ENCODE peak calls at places on chromosomes 12 and 14, in eight cellular contexts. C is lower leg skin, N is kidney epithelial cell, M is Peyer's patch, Q is thoracic aorta, H is esophagus squamous epithelium, L is cardiac muscle cell, F is GM06990. V is an unnamed sample.

GRCh38 chr14:73461478-73462077 is 3.2 kb upstream of the NUMB start:
- DNase-seq in C (peak), N (no peak), M (no peak), Q (no peak), H (no peak), L (no peak), F (no peak), V (no peak)

GRCh38 chr14:74038015-74038859 is 19.1 kb downstream of the BBOF1 start:
- DNase-seq in C (no peak), N (no peak), M (no peak), Q (no peak), H (no peak), L (peak), F (peak), V (no peak)

GRCh38 chr12:58395470-58395869 is 454.1 kb downstream of the ATP23 start:
- DNase-seq in C (no peak), N (peak), M (no peak), Q (no peak), H (no peak), L (no peak), F (no peak), V (no peak)

GRCh38 chr12:67929373-67929772 is 59.9 kb upstream of the IFNG-AS1 start:
- DNase-seq in C (no peak), N (no peak), M (no peak), Q (no peak), H (no peak), L (no peak), F (no peak), V (no peak)

GRCh38 chr12:46442239-46442638 is 69.7 kb upstream of the SLC38A2 start:
- DNase-seq in C (no peak), N (peak), M (no peak), Q (no peak), H (no peak), L (no peak), F (no peak), V (no peak)

GRCh38 chr12:31369712-31370521 is 44.0 kb upstream of the SINHCAF start:
- DNase-seq in C (no peak), N (peak), M (peak), Q (no peak), H (no peak), L (peak), F (no peak), V (no peak)

GRCh38 chr12:25690996-25691864 is 138.1 kb upstream of the LMNTD1 start:
- DNase-seq in C (no peak), N (no peak), M (no peak), Q (no peak), H (no peak), L (no peak), F (no peak), V (no peak)

GRCh38 chr14:64465856-64466554 is 706 bp downstream of the AKAP5 start:
- DNase-seq in C (no peak), N (no peak), M (no peak), Q (no peak), H (no peak), L (peak), F (no peak), V (no peak)

GRCh38 chr12:121465921-121466799 is 66.2 kb downstream of the RNF34 start:
- DNase-seq in C (no peak), N (no peak), M (peak), Q (no peak), H (no peak), L (peak), F (peak), V (no peak)

GRCh38 chr14:91886961-91887360 is 19.6 kb upstream of the TC2N start:
- DNase-seq in C (no peak), N (no peak), M (no peak), Q (no peak), H (no peak), L (no peak), F (no peak), V (no peak)

GRCh38 chr12:114670257-114670955 is 13.6 kb downstream of the TBX3 start:
- DNase-seq in C (no peak), N (no peak), M (no peak), Q (no peak), H (no peak), L (no peak), F (no peak), V (no peak)

GRCh38 chr12:106113042-106113441 is 25.7 kb downstream of the NUAK1 start:
- DNase-seq in C (no peak), N (no peak), M (no peak), Q (no peak), H (no peak), L (no peak), F (no peak), V (no peak)

GRCh38 chr12:4664111-4664510 is 15.2 kb downstream of the NDUFA9 start:
- DNase-seq in C (no peak), N (peak), M (no peak), Q (no peak), H (no peak), L (no peak), F (no peak), V (no peak)

GRCh38 chr14:105761842-105762241 is 235.5 kb downstream of the TMEM121 start:
- DNase-seq in C (peak), N (no peak), M (no peak), Q (no peak), H (no peak), L (no peak), F (no peak), V (no peak)

GRCh38 chr14:74380172-74380571 is 31.9 kb downstream of the VRTN start:
- DNase-seq in C (no peak), N (no peak), M (no peak), Q (no peak), H (no peak), L (no peak), F (no peak), V (no peak)

GRCh38 chr14:33922125-33922524 is 28.7 kb downstream of the EGLN3 start:
- DNase-seq in C (no peak), N (no peak), M (no peak), Q (no peak), H (no peak), L (no peak), F (no peak), V (no peak)

GRCh38 chr12:62724947-62725447 is 210.0 kb downstream of the PPM1H start:
- DNase-seq in C (no peak), N (peak), M (peak), Q (peak), H (no peak), L (peak), F (no peak), V (peak)

GRCh38 chr12:26723379-26724308 is 109.3 kb downstream of the ITPR2 start:
- DNase-seq in C (no peak), N (peak), M (no peak), Q (no peak), H (no peak), L (no peak), F (no peak), V (no peak)

GRCh38 chr12:48890657-48891418 is 25.2 kb upstream of the RND1 start:
- DNase-seq in C (peak), N (no peak), M (peak), Q (peak), H (no peak), L (peak), F (peak), V (peak)

GRCh38 chr14:104157303-104157928 is 19.0 kb downstream of the KIF26A start:
- DNase-seq in C (no peak), N (no peak), M (no peak), Q (no peak), H (no peak), L (no peak), F (no peak), V (no peak)

GRCh38 chr14:96357216-96357615 is 5.9 kb downstream of the ATG2B start:
- DNase-seq in C (no peak), N (no peak), M (no peak), Q (no peak), H (no peak), L (no peak), F (no peak), V (no peak)
- TF ChIP-seq CTCF in C (no peak), N (no peak), M (no peak), Q (no peak), H (no peak), L (no peak), F (no peak), V (peak)

GRCh38 chr12:65941388-65941787 is 117.1 kb downstream of the HMGA2 start:
- DNase-seq in C (no peak), N (no peak), M (no peak), Q (no peak), H (no peak), L (no peak), F (no peak), V (no peak)
- TF ChIP-seq CTCF in C (no peak), N (no peak), M (no peak), Q (no peak), H (no peak), L (no peak), F (no peak), V (no peak)

GRCh38 chr14:21233457-21234076 is 35.7 kb downstream of the HNRNPC start:
- DNase-seq in C (no peak), N (no peak), M (no peak), Q (no peak), H (no peak), L (no peak), F (no peak), V (no peak)
- TF ChIP-seq CTCF in C (no peak), N (peak), M (no peak), Q (no peak), H (no peak), L (peak), F (peak), V (peak)

DNA sequence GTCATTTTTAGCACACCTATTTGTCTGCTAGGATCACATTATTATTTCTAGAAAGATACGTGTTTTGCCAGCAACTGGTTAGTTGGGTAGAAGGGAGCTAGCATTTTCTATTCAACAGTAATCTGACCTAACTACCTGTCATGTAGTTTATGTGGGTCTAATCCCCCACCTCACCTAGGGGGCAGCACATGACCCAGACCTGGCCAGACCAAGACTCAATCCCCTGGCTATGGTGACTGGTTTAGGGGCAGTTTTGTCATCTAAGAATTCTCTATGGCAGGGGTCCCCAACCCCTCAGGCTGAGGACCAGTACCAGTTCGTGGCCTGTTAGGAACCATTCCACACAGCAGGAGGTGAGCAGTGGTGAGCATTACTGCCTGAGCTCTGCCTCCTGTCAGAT is 29.5 kb upstream of the EVL start:
- DNase-seq in C (no peak), N (no peak), M (no peak), Q (no peak), H (no peak), L (no peak), F (no peak), V (no peak)
- TF ChIP-seq CTCF in C (no peak), N (no peak), M (no peak), Q (no peak), H (no peak), L (no peak), F (peak), V (no peak)

DNA sequence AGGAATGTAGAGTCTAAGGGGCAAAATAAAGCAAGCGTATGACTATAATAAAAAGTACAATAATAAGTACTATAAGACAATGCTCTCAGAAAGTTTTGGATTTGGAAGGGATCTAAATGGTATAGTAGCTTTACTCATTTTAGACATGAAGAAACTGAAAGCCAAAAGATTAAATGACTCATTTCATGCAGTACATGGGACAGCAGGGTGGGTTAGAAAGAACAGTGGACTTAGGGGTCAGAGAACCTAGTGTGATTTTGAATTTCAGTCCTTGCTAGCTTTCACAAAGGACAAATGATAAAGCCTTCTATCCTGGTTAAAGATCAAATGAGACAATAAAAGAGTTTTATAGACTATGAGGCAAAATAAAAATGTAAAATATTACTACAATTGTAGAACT is 6.8 kb upstream of the LEMD3 start:
- DNase-seq in C (no peak), N (no peak), M (no peak), Q (no peak), H (no peak), L (no peak), F (no peak), V (no peak)
- TF ChIP-seq CTCF in C (no peak), N (no peak), M (no peak), Q (no peak), H (no peak), L (no peak), F (no peak), V (no peak)

GRCh38 chr14:22660654-22661053 is 16.5 kb upstream of the OR6J1 start:
- DNase-seq in C (no peak), N (no peak), M (no peak), Q (no peak), H (no peak), L (no peak), F (no peak), V (no peak)

GRCh38 chr14:22656226-22656625 is 12.1 kb upstream of the OR6J1 start:
- DNase-seq in C (no peak), N (no peak), M (no peak), Q (no peak), H (no peak), L (no peak), F (no peak), V (no peak)

GRCh38 chr14:22656945-22657711 is 13.0 kb upstream of the OR6J1 start:
- DNase-seq in C (no peak), N (peak), M (no peak), Q (no peak), H (no peak), L (no peak), F (no peak), V (no peak)

GRCh38 chr14:22658951-22659350 is 14.8 kb upstream of the OR6J1 start:
- DNase-seq in C (no peak), N (no peak), M (no peak), Q (no peak), H (no peak), L (no peak), F (no peak), V (no peak)

DNA sequence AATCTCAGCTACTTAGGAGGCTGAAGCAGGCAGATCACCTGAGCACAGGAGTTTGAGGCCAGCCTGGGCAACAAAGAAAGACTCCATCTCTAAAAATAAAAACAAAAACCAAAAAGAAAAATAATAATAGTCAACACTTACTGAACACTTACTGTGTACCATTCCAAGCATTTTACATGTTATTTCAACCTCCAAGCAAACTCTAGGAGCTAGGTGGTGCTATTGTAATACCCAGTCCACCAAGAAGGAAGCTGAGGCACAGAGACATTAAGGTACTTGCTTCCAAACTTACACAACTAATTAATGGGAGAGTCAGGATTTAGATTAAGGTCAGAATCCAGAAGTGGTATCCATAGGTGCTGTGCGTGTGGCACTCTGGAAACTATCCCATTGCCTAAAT is 13.7 kb upstream of the OR6J1 start:
- DNase-seq in C (no peak), N (no peak), M (no peak), Q (no peak), H (no peak), L (no peak), F (no peak), V (no peak)
- TF ChIP-seq CTCF in C (no peak), N (peak), M (no peak), Q (no peak), H (peak), L (peak), F (peak), V (peak)

GRCh38 chr12:39372929-39373328 is 70.0 kb downstream of the KIF21A start:
- DNase-seq in C (no peak), N (no peak), M (no peak), Q (no peak), H (no peak), L (no peak), F (peak), V (no peak)

GRCh38 chr12:39378346-39378745 is 64.6 kb downstream of the KIF21A start:
- DNase-seq in C (no peak), N (no peak), M (no peak), Q (no peak), H (no peak), L (no peak), F (no peak), V (no peak)

GRCh38 chr12:39380090-39380489 is 62.8 kb downstream of the KIF21A start:
- DNase-seq in C (no peak), N (no peak), M (no peak), Q (no peak), H (no peak), L (no peak), F (no peak), V (no peak)

GRCh38 chr12:39372204-39372925 is 70.6 kb downstream of the KIF21A start:
- DNase-seq in C (no peak), N (no peak), M (no peak), Q (no peak), H (no peak), L (no peak), F (no peak), V (no peak)

GRCh38 chr12:39375206-39375808 is 67.6 kb downstream of the KIF21A start:
- DNase-seq in C (no peak), N (peak), M (no peak), Q (no peak), H (no peak), L (no peak), F (no peak), V (no peak)
- TF ChIP-seq CTCF in C (no peak), N (peak), M (no peak), Q (no peak), H (no peak), L (no peak), F (no peak), V (peak)

GRCh38 chr12:98743362-98743953 is 98.4 kb downstream of the APAF1 start:
- DNase-seq in C (no peak), N (no peak), M (no peak), Q (no peak), H (no peak), L (peak), F (no peak), V (no peak)
- TF ChIP-seq CTCF in C (no peak), N (peak), M (no peak), Q (no peak), H (peak), L (peak), F (peak), V (peak)

DNA sequence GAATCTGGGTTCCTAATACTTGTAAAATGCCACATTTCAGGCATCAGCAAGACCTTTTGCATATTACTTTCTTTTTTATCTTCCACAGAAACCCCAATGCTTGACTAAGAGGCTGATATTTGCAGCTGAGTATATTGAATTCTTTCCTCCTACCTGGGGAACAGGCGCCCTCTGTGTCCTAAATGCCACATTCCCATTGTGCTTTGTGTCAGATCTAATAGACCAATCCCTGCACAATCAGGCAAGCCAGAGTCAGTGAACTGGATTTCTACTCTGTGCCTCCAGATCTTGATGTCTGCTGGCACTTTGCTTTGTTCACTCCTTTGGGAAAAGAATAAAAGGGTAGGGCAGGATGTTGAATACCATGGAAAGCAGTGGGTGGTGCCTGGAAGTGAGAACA is 22.4 kb upstream of the TAS2R42 start:
- DNase-seq in C (no peak), N (no peak), M (no peak), Q (no peak), H (no peak), L (peak), F (no peak), V (no peak)
- TF ChIP-seq CTCF in C (no peak), N (no peak), M (no peak), Q (no peak), H (no peak), L (no peak), F (peak), V (peak)